ENCODE peak calls at places on chromosome 11, in nine cellular contexts. One of them, this sample, is unnamed. For H3K9me3, the result is how much of the 10 kb centered on the place peaks cover.

GRCh38 chr11:100980156-100980555 is 149.5 kb downstream of the PGR start:
- DNase-seq in GM12878: no peak
- DNase-seq in endothelial cell of umbilical vein: peak
- DNase-seq in sigmoid colon: no peak
- DNase-seq in breast epithelium: no peak
- DNase-seq in HepG2: peak
- DNase-seq in prostate gland: no peak
- DNase-seq in H1: no peak
- DNase-seq in transverse colon: no peak
- DNase-seq in this sample: no peak

GRCh38 chr11:95660038-95660437 is 129.5 kb downstream of the FAM76B start:
- DNase-seq in H1: no peak
- DNase-seq in HepG2: no peak
- DNase-seq in endothelial cell of umbilical vein: no peak
- DNase-seq in sigmoid colon: no peak
- DNase-seq in transverse colon: no peak
- DNase-seq in GM12878: no peak
- DNase-seq in breast epithelium: no peak
- DNase-seq in prostate gland: no peak
- DNase-seq in this sample: no peak

GRCh38 chr11:94417386-94417987 is 16.3 kb upstream of the GPR83 start:
- DNase-seq in transverse colon: no peak
- DNase-seq in GM12878: no peak
- DNase-seq in endothelial cell of umbilical vein: peak
- DNase-seq in prostate gland: no peak
- DNase-seq in sigmoid colon: no peak
- DNase-seq in HepG2: peak
- DNase-seq in breast epithelium: no peak
- DNase-seq in H1: no peak
- DNase-seq in this sample: no peak

GRCh38 chr11:73838443-73839122 is 38.1 kb downstream of the COA4 start:
- DNase-seq in breast epithelium: no peak
- DNase-seq in prostate gland: no peak
- DNase-seq in H1: peak
- DNase-seq in endothelial cell of umbilical vein: no peak
- DNase-seq in GM12878: no peak
- DNase-seq in transverse colon: no peak
- DNase-seq in HepG2: no peak
- DNase-seq in sigmoid colon: no peak
- DNase-seq in this sample: no peak

GRCh38 chr11:126163074-126163700 is 48.3 kb downstream of the RPUSD4 start:
- DNase-seq in transverse colon: no peak
- DNase-seq in H1: no peak
- DNase-seq in endothelial cell of umbilical vein: no peak
- DNase-seq in HepG2: peak
- DNase-seq in sigmoid colon: peak
- DNase-seq in GM12878: no peak
- DNase-seq in prostate gland: no peak
- DNase-seq in breast epithelium: no peak
- DNase-seq in this sample: no peak

GRCh38 chr11:118144301-118144701 is 8.3 kb downstream of the SCN4B start:
- DNase-seq in H1: no peak
- DNase-seq in sigmoid colon: peak
- DNase-seq in endothelial cell of umbilical vein: no peak
- DNase-seq in transverse colon: no peak
- DNase-seq in GM12878: no peak
- DNase-seq in breast epithelium: no peak
- DNase-seq in HepG2: no peak
- DNase-seq in prostate gland: no peak
- DNase-seq in this sample: no peak

GRCh38 chr11:134486106-134486505 is 74.1 kb upstream of the B3GAT1 start:
- DNase-seq in GM12878: no peak
- DNase-seq in endothelial cell of umbilical vein: no peak
- DNase-seq in H1: no peak
- DNase-seq in prostate gland: no peak
- DNase-seq in transverse colon: no peak
- DNase-seq in breast epithelium: no peak
- DNase-seq in sigmoid colon: no peak
- DNase-seq in HepG2: no peak
- DNase-seq in this sample: no peak

GRCh38 chr11:59142530-59143507 is at the start of gene FAM111A:
- DNase-seq in sigmoid colon: peak
- DNase-seq in prostate gland: peak
- DNase-seq in breast epithelium: peak
- DNase-seq in endothelial cell of umbilical vein: peak
- DNase-seq in H1: peak
- DNase-seq in GM12878: peak
- DNase-seq in transverse colon: peak
- DNase-seq in HepG2: peak
- DNase-seq in this sample: peak

GRCh38 chr11:12901874-12902481 is 107.1 kb upstream of the RASSF10 start:
- DNase-seq in HepG2: no peak
- DNase-seq in H1: no peak
- DNase-seq in prostate gland: no peak
- DNase-seq in GM12878: no peak
- DNase-seq in breast epithelium: no peak
- DNase-seq in transverse colon: no peak
- DNase-seq in sigmoid colon: no peak
- DNase-seq in endothelial cell of umbilical vein: no peak
- DNase-seq in this sample: no peak

GRCh38 chr11:119218141-119218878 is 12.2 kb downstream of the CBL start:
- DNase-seq in endothelial cell of umbilical vein: peak
- DNase-seq in prostate gland: no peak
- DNase-seq in breast epithelium: no peak
- DNase-seq in HepG2: no peak
- DNase-seq in H1: no peak
- DNase-seq in GM12878: no peak
- DNase-seq in transverse colon: no peak
- DNase-seq in sigmoid colon: no peak
- DNase-seq in this sample: no peak

GRCh38 chr11:38173671-38174070 is 1575.6 kb upstream of the RAG2 start:
- DNase-seq in breast epithelium: no peak
- DNase-seq in sigmoid colon: no peak
- DNase-seq in transverse colon: no peak
- DNase-seq in GM12878: no peak
- DNase-seq in endothelial cell of umbilical vein: no peak
- DNase-seq in prostate gland: no peak
- DNase-seq in H1: no peak
- DNase-seq in HepG2: no peak
- DNase-seq in this sample: no peak

GRCh38 chr11:6326303-6326702 is 6.0 kb upstream of the CAVIN3 start:
- DNase-seq in HepG2: no peak
- DNase-seq in breast epithelium: no peak
- DNase-seq in transverse colon: no peak
- DNase-seq in prostate gland: no peak
- DNase-seq in endothelial cell of umbilical vein: peak
- DNase-seq in sigmoid colon: no peak
- DNase-seq in H1: no peak
- DNase-seq in GM12878: no peak
- DNase-seq in this sample: no peak

GRCh38 chr11:112412383-112412782 is 151.7 kb upstream of the PLET1 start:
- DNase-seq in prostate gland: no peak
- DNase-seq in GM12878: no peak
- DNase-seq in breast epithelium: no peak
- DNase-seq in sigmoid colon: no peak
- DNase-seq in H1: no peak
- DNase-seq in endothelial cell of umbilical vein: no peak
- DNase-seq in transverse colon: no peak
- DNase-seq in HepG2: no peak
- DNase-seq in this sample: peak

GRCh38 chr11:68903288-68903630 is 373 bp downstream of the MRPL21 start:
- DNase-seq in endothelial cell of umbilical vein: no peak
- DNase-seq in sigmoid colon: no peak
- DNase-seq in breast epithelium: no peak
- DNase-seq in H1: no peak
- DNase-seq in transverse colon: no peak
- DNase-seq in GM12878: no peak
- DNase-seq in prostate gland: no peak
- DNase-seq in HepG2: no peak
- DNase-seq in this sample: no peak

GRCh38 chr11:129489254-129489653 is 113.6 kb downstream of the BARX2 start:
- DNase-seq in HepG2: no peak
- DNase-seq in GM12878: no peak
- DNase-seq in sigmoid colon: no peak
- DNase-seq in transverse colon: no peak
- DNase-seq in H1: no peak
- DNase-seq in endothelial cell of umbilical vein: no peak
- DNase-seq in prostate gland: no peak
- DNase-seq in breast epithelium: no peak
- DNase-seq in this sample: no peak

GRCh38 chr11:122797651-122798050 is 40.6 kb upstream of the CRTAM start:
- DNase-seq in GM12878: no peak
- DNase-seq in breast epithelium: no peak
- DNase-seq in prostate gland: no peak
- DNase-seq in transverse colon: no peak
- DNase-seq in endothelial cell of umbilical vein: no peak
- DNase-seq in sigmoid colon: no peak
- DNase-seq in H1: no peak
- DNase-seq in HepG2: no peak
- DNase-seq in this sample: no peak

GRCh38 chr11:23749762-23750430 is 747.0 kb upstream of the LUZP2 start:
- DNase-seq in breast epithelium: no peak
- DNase-seq in HepG2: no peak
- DNase-seq in endothelial cell of umbilical vein: no peak
- DNase-seq in GM12878: no peak
- DNase-seq in sigmoid colon: no peak
- DNase-seq in prostate gland: no peak
- DNase-seq in transverse colon: no peak
- DNase-seq in H1: no peak
- DNase-seq in this sample: no peak

GRCh38 chr11:119384332-119384731 is 2.8 kb upstream of the USP2 start:
- DNase-seq in HepG2: no peak
- DNase-seq in breast epithelium: no peak
- DNase-seq in GM12878: no peak
- DNase-seq in endothelial cell of umbilical vein: no peak
- DNase-seq in H1: no peak
- DNase-seq in prostate gland: no peak
- DNase-seq in sigmoid colon: no peak
- DNase-seq in transverse colon: no peak
- DNase-seq in this sample: no peak

GRCh38 chr11:12914401-12914912 is 94.7 kb upstream of the RASSF10 start:
- DNase-seq in prostate gland: peak
- DNase-seq in HepG2: no peak
- DNase-seq in GM12878: no peak
- DNase-seq in sigmoid colon: peak
- DNase-seq in transverse colon: peak
- DNase-seq in breast epithelium: no peak
- DNase-seq in endothelial cell of umbilical vein: no peak
- DNase-seq in H1: peak
- DNase-seq in this sample: no peak

GRCh38 chr11:31802000-31802551 is 9.0 kb downstream of the PAX6 start:
- DNase-seq in HepG2: no peak
- DNase-seq in prostate gland: no peak
- DNase-seq in breast epithelium: no peak
- DNase-seq in H1: no peak
- DNase-seq in sigmoid colon: no peak
- DNase-seq in GM12878: no peak
- DNase-seq in transverse colon: no peak
- DNase-seq in endothelial cell of umbilical vein: no peak
- DNase-seq in this sample: no peak
- H3K9me3 ChIP-seq in HepG2: under half
- H3K9me3 ChIP-seq in prostate gland: under half
- H3K9me3 ChIP-seq in breast epithelium: under half
- H3K9me3 ChIP-seq in H1: under half
- H3K9me3 ChIP-seq in sigmoid colon: under half
- H3K9me3 ChIP-seq in GM12878: under half
- H3K9me3 ChIP-seq in transverse colon: under half
- H3K9me3 ChIP-seq in endothelial cell of umbilical vein: under half
- H3K9me3 ChIP-seq in this sample: under half

GRCh38 chr11:70064011-70064725 is 13.9 kb upstream of the ANO1 start:
- DNase-seq in breast epithelium: no peak
- DNase-seq in transverse colon: no peak
- DNase-seq in sigmoid colon: no peak
- DNase-seq in prostate gland: no peak
- DNase-seq in HepG2: no peak
- DNase-seq in endothelial cell of umbilical vein: no peak
- DNase-seq in GM12878: no peak
- DNase-seq in H1: peak
- DNase-seq in this sample: peak
- H3K4me3 ChIP-seq in breast epithelium: no peak
- H3K4me3 ChIP-seq in transverse colon: no peak
- H3K4me3 ChIP-seq in sigmoid colon: no peak
- H3K4me3 ChIP-seq in prostate gland: no peak
- H3K4me3 ChIP-seq in HepG2: no peak
- H3K4me3 ChIP-seq in endothelial cell of umbilical vein: no peak
- H3K4me3 ChIP-seq in GM12878: no peak
- H3K4me3 ChIP-seq in H1: no peak
- H3K4me3 ChIP-seq in this sample: no peak

GRCh38 chr11:76448506-76448905 is 3.7 kb downstream of the EMSY start:
- DNase-seq in endothelial cell of umbilical vein: no peak
- DNase-seq in prostate gland: no peak
- DNase-seq in GM12878: no peak
- DNase-seq in transverse colon: no peak
- DNase-seq in HepG2: no peak
- DNase-seq in sigmoid colon: no peak
- DNase-seq in breast epithelium: no peak
- DNase-seq in H1: no peak
- DNase-seq in this sample: no peak

GRCh38 chr11:76444065-76444383 is 794 bp upstream of the EMSY start:
- DNase-seq in GM12878: no peak
- DNase-seq in H1: no peak
- DNase-seq in endothelial cell of umbilical vein: no peak
- DNase-seq in sigmoid colon: no peak
- DNase-seq in breast epithelium: no peak
- DNase-seq in transverse colon: no peak
- DNase-seq in HepG2: no peak
- DNase-seq in prostate gland: no peak
- DNase-seq in this sample: no peak

GRCh38 chr11:76443254-76443935 is 1.4 kb upstream of the EMSY start:
- DNase-seq in HepG2: no peak
- DNase-seq in endothelial cell of umbilical vein: peak
- DNase-seq in breast epithelium: no peak
- DNase-seq in sigmoid colon: no peak
- DNase-seq in prostate gland: no peak
- DNase-seq in H1: no peak
- DNase-seq in transverse colon: no peak
- DNase-seq in GM12878: no peak
- DNase-seq in this sample: no peak

GRCh38 chr11:76444384-76445121 is at the start of gene EMSY:
- DNase-seq in sigmoid colon: peak
- DNase-seq in H1: peak
- DNase-seq in breast epithelium: peak
- DNase-seq in transverse colon: peak
- DNase-seq in endothelial cell of umbilical vein: peak
- DNase-seq in GM12878: peak
- DNase-seq in HepG2: peak
- DNase-seq in prostate gland: peak
- DNase-seq in this sample: peak

GRCh38 chr11:76445122-76446084 is 585 bp downstream of the EMSY start:
- DNase-seq in endothelial cell of umbilical vein: peak
- DNase-seq in transverse colon: peak
- DNase-seq in HepG2: peak
- DNase-seq in breast epithelium: peak
- DNase-seq in H1: peak
- DNase-seq in GM12878: no peak
- DNase-seq in prostate gland: peak
- DNase-seq in sigmoid colon: peak
- DNase-seq in this sample: peak
- TF ChIP-seq POLR2AphosphoS5 in endothelial cell of umbilical vein: peak
- TF ChIP-seq POLR2AphosphoS5 in transverse colon: peak
- TF ChIP-seq POLR2AphosphoS5 in HepG2: no peak
- TF ChIP-seq POLR2AphosphoS5 in breast epithelium: peak
- TF ChIP-seq POLR2AphosphoS5 in H1: peak
- TF ChIP-seq POLR2AphosphoS5 in GM12878: no peak
- TF ChIP-seq POLR2AphosphoS5 in prostate gland: peak
- TF ChIP-seq POLR2AphosphoS5 in sigmoid colon: peak
- TF ChIP-seq POLR2AphosphoS5 in this sample: peak

GRCh38 chr11:2101171-2101675 is 38.0 kb downstream of the IGF2 start:
- DNase-seq in breast epithelium: no peak
- DNase-seq in GM12878: no peak
- DNase-seq in endothelial cell of umbilical vein: no peak
- DNase-seq in transverse colon: no peak
- DNase-seq in sigmoid colon: peak
- DNase-seq in prostate gland: no peak
- DNase-seq in HepG2: no peak
- DNase-seq in H1: no peak
- DNase-seq in this sample: no peak
- H3K9me3 ChIP-seq in breast epithelium: under half
- H3K9me3 ChIP-seq in GM12878: under half
- H3K9me3 ChIP-seq in endothelial cell of umbilical vein: under half
- H3K9me3 ChIP-seq in transverse colon: under half
- H3K9me3 ChIP-seq in sigmoid colon: under half
- H3K9me3 ChIP-seq in prostate gland: under half
- H3K9me3 ChIP-seq in HepG2: under half
- H3K9me3 ChIP-seq in H1: under half
- H3K9me3 ChIP-seq in this sample: under half

This sample was measured in esophagus muscularis mucosa.